ENCODE peak calls at places on chromosome 21, in seven cellular contexts. E is right lobe of liver, M is IMR-90, K is K562, P is A549, Z is heart left ventricle, X is body of pancreas. H is an unnamed sample.

GRCh38 chr21:9839011-9839661 is 682.2 kb upstream of the TPTE start:
- ATAC-seq in E (no peak), M (no peak), K (peak), P (no peak), Z (no peak), X (no peak), H (peak)

GRCh38 chr21:43893536-43894205 is 28.6 kb downstream of the AGPAT3 start:
- ATAC-seq in E (peak), M (no peak), K (peak), P (no peak), Z (no peak), X (no peak), H (no peak)

GRCh38 chr21:31420988-31421387 is 76.9 kb upstream of the TIAM1 start:
- ATAC-seq in E (no peak), M (no peak), K (no peak), P (no peak), Z (no peak), X (no peak), H (no peak)

GRCh38 chr21:35281946-35282345 is 232.8 kb upstream of the RUNX1 start:
- ATAC-seq in E (no peak), M (no peak), K (no peak), P (no peak), Z (no peak), X (no peak), H (no peak)

GRCh38 chr21:36379236-36379635 is 6.0 kb upstream of the CHAF1B start:
- ATAC-seq in E (no peak), M (peak), K (peak), P (no peak), Z (no peak), X (no peak), H (no peak)

GRCh38 chr21:41316641-41317392 is at the start of gene FAM3B:
- ATAC-seq in E (peak), M (no peak), K (no peak), P (no peak), Z (no peak), X (peak), H (peak)

GRCh38 chr21:21101911-21102310 is 103.7 kb downstream of the NCAM2 start:
- ATAC-seq in E (peak), M (peak), K (peak), P (no peak), Z (no peak), X (no peak), H (no peak)

GRCh38 chr21:39087976-39088370 is 95.3 kb downstream of the PSMG1 start:
- ATAC-seq in E (no peak), M (no peak), K (no peak), P (no peak), Z (peak), X (no peak), H (no peak)

GRCh38 chr21:42983102-42983501 is 8.7 kb downstream of the PKNOX1 start:
- ATAC-seq in E (no peak), M (peak), K (no peak), P (no peak), Z (no peak), X (no peak), H (no peak)

GRCh38 chr21:33587792-33588484 is 546 bp downstream of the DONSON start:
- ATAC-seq in E (peak), M (peak), K (peak), P (peak), Z (no peak), X (peak), H (peak)

GRCh38 chr21:37281993-37282392 is 14.9 kb upstream of the VPS26C start:
- ATAC-seq in E (no peak), M (no peak), K (peak), P (no peak), Z (no peak), X (no peak), H (no peak)

GRCh38 chr21:34936299-34936698 is 112.8 kb downstream of the RUNX1 start:
- ATAC-seq in E (no peak), M (no peak), K (no peak), P (no peak), Z (no peak), X (no peak), H (no peak)

GRCh38 chr21:31164713-31165694 is 126.7 kb upstream of the KRTAP19-8 start:
- ATAC-seq in E (no peak), M (no peak), K (no peak), P (no peak), Z (no peak), X (no peak), H (no peak)

GRCh38 chr21:33433425-33434114 is 30.4 kb downstream of the IFNGR2 start:
- ATAC-seq in E (peak), M (no peak), K (no peak), P (no peak), Z (no peak), X (no peak), H (no peak)

GRCh38 chr21:29194847-29195246 is 64.4 kb downstream of the MAP3K7CL start:
- ATAC-seq in E (peak), M (peak), K (no peak), P (peak), Z (no peak), X (no peak), H (no peak)

GRCh38 chr21:44086636-44087425 is 20.4 kb upstream of the PWP2 start:
- ATAC-seq in E (no peak), M (no peak), K (no peak), P (no peak), Z (no peak), X (no peak), H (no peak)

GRCh38 chr21:43917515-43918384 is 52.7 kb downstream of the AGPAT3 start:
- ATAC-seq in E (no peak), M (no peak), K (peak), P (no peak), Z (no peak), X (no peak), H (no peak)

GRCh38 chr21:41827951-41828883 is 50.9 kb downstream of the PRDM15 start:
- ATAC-seq in E (no peak), M (no peak), K (no peak), P (no peak), Z (no peak), X (no peak), H (no peak)

GRCh38 chr21:42760977-42761751 is 107.7 kb downstream of the PDE9A start:
- ATAC-seq in E (peak), M (no peak), K (peak), P (no peak), Z (no peak), X (peak), H (peak)

GRCh38 chr21:39348040-39348354 is 891 bp downstream of the HMGN1 start:
- ATAC-seq in E (peak), M (peak), K (no peak), P (peak), Z (no peak), X (peak), H (no peak)

GRCh38 chr21:26136686-26137085 is 33.9 kb downstream of the APP start:
- ATAC-seq in E (no peak), M (no peak), K (no peak), P (no peak), Z (no peak), X (no peak), H (no peak)

GRCh38 chr21:19340954-19341353 is 937.4 kb upstream of the TMPRSS15 start:
- ATAC-seq in E (no peak), M (no peak), K (no peak), P (no peak), Z (no peak), X (peak), H (no peak)

GRCh38 chr21:40511976-40512375 is 335.0 kb downstream of the DSCAM start:
- ATAC-seq in E (no peak), M (no peak), K (no peak), P (no peak), Z (no peak), X (no peak), H (no peak)

GRCh38 chr21:33234618-33235520 is 5.1 kb downstream of the IFNAR2 start:
- ATAC-seq in E (no peak), M (no peak), K (no peak), P (no peak), Z (no peak), X (no peak), H (no peak)

GRCh38 chr21:38968887-38969543 is 163.3 kb downstream of the ETS2 start:
- ATAC-seq in E (no peak), M (no peak), K (peak), P (no peak), Z (no peak), X (no peak), H (no peak)

GRCh38 chr21:32406405-32406804 is 6.1 kb upstream of the EVA1C start:
- ATAC-seq in E (no peak), M (no peak), K (no peak), P (no peak), Z (no peak), X (no peak), H (no peak)

GRCh38 chr21:42030311-42030710 is 20.2 kb upstream of the ZBTB21 start:
- ATAC-seq in E (no peak), M (no peak), K (no peak), P (no peak), Z (no peak), X (no peak), H (no peak)

GRCh38 chr21:24995206-24995605 is 612.1 kb downstream of the MRPL39 start:
- ATAC-seq in E (no peak), M (no peak), K (no peak), P (no peak), Z (no peak), X (no peak), H (no peak)

DNA sequence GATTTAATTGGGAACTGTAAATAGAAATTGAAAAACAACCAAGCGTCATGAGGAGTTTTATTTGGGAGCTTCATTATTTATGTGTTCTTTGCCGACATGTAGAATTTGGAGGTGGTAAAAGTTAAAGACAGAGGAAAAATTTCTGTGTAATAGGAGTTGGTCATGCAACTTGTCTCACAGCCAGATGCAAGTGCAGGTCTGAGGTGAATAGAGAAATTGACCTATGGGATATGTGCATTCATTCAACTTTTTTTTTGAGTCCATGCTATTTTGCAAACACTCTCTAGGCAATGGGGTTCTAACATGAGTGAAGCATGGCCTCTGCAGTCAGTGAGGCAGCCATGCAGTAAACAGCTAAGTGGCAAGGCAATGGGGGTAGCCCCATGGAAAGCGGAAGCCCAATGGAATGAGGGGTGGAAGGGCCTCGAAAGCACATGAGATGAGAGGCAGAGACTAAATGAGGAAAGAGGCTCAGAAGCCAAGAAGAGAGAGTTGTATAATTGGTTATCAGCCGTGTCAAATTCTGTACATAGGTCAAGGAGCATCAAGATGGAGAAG is 56.4 kb upstream of the NRIP1 start:
- ATAC-seq in E (peak), M (no peak), K (no peak), P (no peak), Z (no peak), X (no peak), H (no peak)
- H3K27ac ChIP-seq in E (no peak), M (no peak), K (no peak), P (peak), Z (peak), X (peak), H (no peak)

GRCh38 chr21:16315223-16315622 is 585.4 kb downstream of the USP25 start:
- ATAC-seq in E (no peak), M (no peak), K (no peak), P (no peak), Z (no peak), X (no peak), H (no peak)
- TF ChIP-seq POLR2A in E (no peak), M (no peak), K (no peak), P (no peak), Z (no peak), X (no peak), H (no peak)

GRCh38 chr21:45820171-45821091 is 161.1 kb upstream of the COL6A1 start:
- ATAC-seq in E (peak), M (peak), K (peak), P (peak), Z (peak), X (peak), H (peak)

GRCh38 chr21:45821315-45822001 is 160.1 kb upstream of the COL6A1 start:
- ATAC-seq in E (no peak), M (no peak), K (no peak), P (no peak), Z (no peak), X (no peak), H (no peak)

GRCh38 chr21:45818904-45819285 is 162.7 kb upstream of the COL6A1 start:
- ATAC-seq in E (no peak), M (peak), K (no peak), P (peak), Z (no peak), X (no peak), H (no peak)

GRCh38 chr21:45818276-45818903 is 163.2 kb upstream of the COL6A1 start:
- ATAC-seq in E (no peak), M (peak), K (peak), P (peak), Z (no peak), X (no peak), H (no peak)

DNA sequence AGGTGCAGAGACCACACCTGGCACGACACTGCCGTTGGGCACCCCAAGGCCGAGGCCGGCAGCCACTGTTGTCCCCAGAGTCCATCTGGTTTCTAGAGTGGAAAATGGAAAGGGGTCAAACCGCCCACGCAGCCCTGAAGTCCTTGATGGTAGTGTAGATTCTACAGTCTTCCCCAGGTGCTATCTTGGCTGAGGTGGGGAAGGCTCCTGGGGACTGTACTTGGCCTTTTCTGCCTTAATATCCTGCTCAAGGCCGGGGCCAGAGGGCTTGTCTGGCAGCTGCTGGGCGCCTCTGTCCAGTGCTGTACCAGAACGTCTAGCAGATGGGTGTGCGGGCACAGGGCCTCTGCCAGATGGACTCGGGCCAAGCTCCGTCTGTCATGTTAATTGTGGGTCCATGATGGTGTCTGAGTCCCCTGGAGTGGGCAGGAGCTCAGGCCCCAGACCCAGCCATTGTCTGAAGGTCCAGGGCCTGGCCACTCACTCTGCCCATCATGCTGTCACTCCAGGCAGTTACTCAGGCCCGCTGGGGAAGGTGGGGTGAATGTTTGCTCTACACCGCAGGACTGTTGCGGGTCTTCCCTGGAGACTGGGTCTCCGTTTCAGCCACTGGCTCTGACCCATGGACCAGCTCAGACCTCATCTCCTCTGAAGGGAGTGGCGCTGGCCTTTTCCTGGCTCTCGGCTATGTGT is 161.9 kb upstream of the COL6A1 start:
- ATAC-seq in E (no peak), M (no peak), K (no peak), P (no peak), Z (no peak), X (no peak), H (no peak)
- H3K27ac ChIP-seq in E (no peak), M (peak), K (no peak), P (peak), Z (no peak), X (no peak), H (no peak)

GRCh38 chr21:17819114-17819877 is at the start of gene C21orf91:
- ATAC-seq in E (peak), M (peak), K (peak), P (peak), Z (peak), X (peak), H (peak)
- TF ChIP-seq POLR2A in E (peak), M (peak), K (peak), P (peak), Z (peak), X (peak), H (peak)

GRCh38 chr21:45329261-45330074 is 41.8 kb upstream of the POFUT2 start:
- ATAC-seq in E (peak), M (peak), K (no peak), P (peak), Z (no peak), X (peak), H (peak)
- H3K27ac ChIP-seq in E (peak), M (peak), K (no peak), P (peak), Z (no peak), X (peak), H (no peak)

DNA sequence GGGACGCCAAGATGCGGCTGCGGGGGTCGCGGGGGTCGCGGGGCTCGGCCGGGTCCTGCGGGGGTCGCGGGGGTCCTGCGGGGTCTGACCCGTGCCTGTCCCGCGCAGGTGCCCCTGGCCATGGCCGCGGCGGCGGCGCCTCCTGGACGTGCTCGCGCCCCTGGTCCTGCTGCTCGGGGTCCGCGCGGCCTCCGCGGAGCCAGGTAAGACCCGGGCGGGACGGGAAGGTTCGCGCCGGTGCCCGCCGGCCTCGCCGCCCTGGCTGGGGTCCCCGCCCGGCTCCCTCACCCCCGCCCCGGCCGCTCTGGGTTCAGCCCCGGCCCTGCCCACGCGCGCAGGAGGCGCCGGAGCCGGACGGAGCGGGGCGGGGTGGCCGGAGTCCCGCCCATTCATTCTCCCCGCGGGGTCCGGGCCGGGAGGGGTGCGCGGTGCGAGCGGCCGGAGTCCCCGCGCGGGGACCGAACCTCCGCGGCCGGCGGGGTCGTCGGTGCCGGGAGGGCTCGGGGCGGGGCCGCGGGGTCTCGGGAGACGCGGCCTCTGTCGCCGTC is 380 bp downstream of the COL18A1 start:
- ATAC-seq in E (peak), M (peak), K (peak), P (peak), Z (no peak), X (peak), H (peak)
- TF ChIP-seq POLR2A in E (no peak), M (peak), K (no peak), P (no peak), Z (peak), X (no peak), H (peak)

H was measured in gastroesophageal sphincter.